ENCODE peak calls at places on chromosomes 13 and 19, in six cellular contexts. P is ovary, Y is breast epithelium, E is suprapubic skin, X is heart left ventricle, J is HCT116. C is an unnamed sample. For H3K27me3, the result is how much of the 10 kb centered on the place peaks cover.

GRCh38 chr13:75760182-75760981 is 124.3 kb downstream of the LMO7 start:
- DNase-seq in P (no peak), X (peak), E (no peak), J (peak), Y (no peak), C (no peak)

GRCh38 chr13:38417727-38418126 is 68.1 kb downstream of the UFM1 start:
- DNase-seq in P (no peak), Y (no peak), J (no peak), E (no peak), X (no peak), C (no peak)

GRCh38 chr19:48668761-48669160 is 4.1 kb downstream of the NTN5 start:
- DNase-seq in Y (no peak), E (no peak), J (no peak), X (no peak), P (no peak), C (no peak)

GRCh38 chr13:112583592-112584277 is 4.2 kb downstream of the TUBGCP3 start:
- DNase-seq in E (no peak), P (no peak), J (no peak), X (no peak), Y (no peak), C (no peak)

GRCh38 chr13:95704510-95704909 is 27.6 kb downstream of the DNAJC3 start:
- DNase-seq in E (no peak), X (no peak), P (no peak), Y (no peak), J (no peak), C (no peak)

GRCh38 chr19:1027953-1028902 is 1.8 kb downstream of the CNN2 start:
- DNase-seq in E (peak), Y (peak), J (peak), P (peak), X (peak), C (no peak)

GRCh38 chr19:13872695-13873389 is 4.1 kb upstream of the NANOS3 start:
- DNase-seq in J (no peak), Y (no peak), X (peak), P (no peak), E (no peak), C (no peak)

GRCh38 chr13:33219926-33220325 is 65.6 kb downstream of the STARD13 start:
- DNase-seq in J (no peak), X (no peak), E (no peak), P (no peak), Y (no peak), C (no peak)

GRCh38 chr13:84296386-84296785 is 414.1 kb upstream of the SLITRK1 start:
- DNase-seq in E (no peak), X (no peak), Y (no peak), J (no peak), P (no peak), C (no peak)

GRCh38 chr19:42422576-42423461 is 4.4 kb downstream of the LIPE start:
- DNase-seq in J (no peak), P (no peak), X (peak), E (no peak), Y (no peak), C (no peak)

GRCh38 chr13:50130686-50131051 is 115.4 kb downstream of the KCNRG start:
- DNase-seq in P (no peak), E (no peak), X (peak), J (no peak), Y (no peak), C (no peak)

GRCh38 chr19:32097620-32098019 is 247.8 kb upstream of the ZNF507 start:
- DNase-seq in X (no peak), P (no peak), Y (no peak), E (no peak), J (no peak), C (no peak)

GRCh38 chr19:10701955-10702307 is 692 bp downstream of the QTRT1 start:
- DNase-seq in X (no peak), P (no peak), J (no peak), E (no peak), Y (no peak), C (no peak)

GRCh38 chr13:102726430-102726829 is 31.6 kb upstream of the METTL21C start:
- DNase-seq in P (no peak), X (no peak), E (no peak), Y (no peak), J (no peak), C (no peak)

GRCh38 chr13:113862191-113862765 is 1.6 kb downstream of the GAS6 start:
- DNase-seq in E (peak), Y (peak), X (no peak), J (no peak), P (peak), C (no peak)

GRCh38 chr13:44930907-44931676 is 58.2 kb downstream of the NUFIP1 start:
- DNase-seq in X (no peak), P (no peak), Y (no peak), E (no peak), J (no peak), C (no peak)

GRCh38 chr19:42111811-42112210 is 20.4 kb downstream of the POU2F2 start:
- DNase-seq in Y (no peak), J (no peak), E (no peak), X (no peak), P (no peak), C (no peak)

DNA sequence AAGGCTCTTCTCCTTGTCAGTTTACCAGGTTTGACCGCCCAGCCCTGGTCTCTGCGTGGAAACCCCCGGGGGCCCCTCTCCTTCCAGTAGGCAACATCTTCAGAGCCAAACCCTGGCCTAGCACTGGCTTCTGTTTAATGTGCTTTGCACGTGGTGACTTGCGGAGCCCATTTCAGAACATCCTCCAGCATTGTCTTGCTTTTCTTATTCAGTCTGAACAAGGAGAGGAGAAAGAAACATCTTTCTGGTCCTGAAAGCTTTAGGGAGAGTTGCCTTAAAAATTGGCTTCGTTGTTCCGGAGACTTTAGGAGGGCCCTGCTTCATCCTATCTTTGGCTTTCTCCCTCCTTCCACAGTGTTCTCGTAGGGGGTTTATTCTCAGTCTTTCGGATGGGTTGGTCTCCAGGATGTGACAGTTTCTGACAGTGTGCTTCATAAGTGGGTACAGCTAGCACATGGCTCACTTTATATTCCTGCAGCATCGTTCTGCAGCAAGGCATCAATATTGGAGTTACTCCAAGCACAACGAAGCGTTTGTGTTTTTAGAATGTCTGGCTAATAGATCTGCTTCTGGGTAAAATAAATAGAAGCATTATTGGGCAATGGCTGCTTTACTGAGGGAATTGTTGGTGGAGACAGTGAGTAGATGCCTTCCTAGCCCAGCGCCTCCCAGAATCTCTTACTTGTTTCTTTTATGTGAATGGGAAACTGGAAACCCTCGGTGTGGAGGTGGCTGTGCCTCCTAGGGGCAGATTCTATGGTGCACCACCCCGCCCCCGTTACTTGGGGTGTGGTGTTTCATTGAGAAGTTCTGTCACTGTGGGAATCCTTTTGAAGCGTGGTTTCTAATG is 1.8 kb downstream of the FARP1 start:
- DNase-seq in P (no peak), J (peak), Y (no peak), E (no peak), X (no peak), C (no peak)
- TF ChIP-seq CTCF in P (no peak), J (no peak), Y (no peak), E (no peak), X (no peak), C (no peak)

GRCh38 chr13:48131481-48131992 is 36.6 kb upstream of the MED4 start:
- DNase-seq in E (no peak), P (no peak), Y (no peak), X (no peak), J (no peak), C (no peak)
- H3K27me3 ChIP-seq in E (under half), P (under half), Y (under half), X (under half), J (under half), C (under half)

GRCh38 chr19:28049875-28050274 is 1163.1 kb downstream of the UQCRFS1 start:
- DNase-seq in Y (no peak), P (no peak), E (no peak), J (no peak), X (no peak), C (no peak)
- TF ChIP-seq POLR2A in Y (no peak), P (no peak), E (no peak), J (no peak), X (no peak), C (no peak)

GRCh38 chr13:48144413-48145035 is 49.6 kb upstream of the MED4 start:
- DNase-seq in X (peak), P (no peak), E (no peak), J (no peak), Y (no peak), C (no peak)
- TF ChIP-seq CTCF in X (no peak), P (no peak), E (no peak), J (no peak), Y (no peak), C (no peak)

C was measured in esophagus squamous epithelium.